ENCODE peak calls at places on chromosomes 5 and 9, in four cellular contexts. T, L, J and Y are unnamed samples.
A peak's percentile ranks its signal among the peaks of the same experiment; 100 is the strongest.

GRCh38 chr9:95316794-95317118 is 753 bp downstream of the FANCC start:
- DNase-seq in T (peak; percentile 86), L (no peak), J (peak; percentile 76), Y (peak; percentile 91)

GRCh38 chr5:166370928-166371690 is 1920.3 kb upstream of the WWC1 start:
- DNase-seq in T (no peak), L (no peak), J (no peak), Y (peak; percentile 3)

GRCh38 chr9:114930063-114930812 is at the start of gene TNFSF8:
- DNase-seq in T (no peak), L (peak; percentile 75), J (peak; percentile 90), Y (no peak)

GRCh38 chr5:178590141-178590923 is at the start of gene COL23A1:
- DNase-seq in T (peak; percentile 55), L (peak; percentile 33), J (no peak), Y (peak; percentile 61)

GRCh38 chr5:175690025-175690424 is 32.2 kb downstream of the HRH2 start:
- DNase-seq in T (no peak), L (no peak), J (no peak), Y (no peak)

GRCh38 chr5:82719368-82719767 is 357.8 kb downstream of the TMEM167A start:
- DNase-seq in T (no peak), L (no peak), J (no peak), Y (peak; percentile 59)

GRCh38 chr9:134570726-134571325 is 70.8 kb upstream of the COL5A1 start:
- DNase-seq in T (no peak), L (no peak), J (no peak), Y (peak; percentile 58)

GRCh38 chr9:89677696-89678393 is 73.0 kb downstream of the GADD45G start:
- DNase-seq in T (no peak), L (no peak), J (no peak), Y (peak; percentile 43)

GRCh38 chr9:22863106-22863505 is 416.5 kb downstream of the DMRTA1 start:
- DNase-seq in T (no peak), L (no peak), J (no peak), Y (no peak)

GRCh38 chr5:34957857-34958690 is 28.7 kb downstream of the DNAJC21 start:
- DNase-seq in T (peak; percentile 49), L (peak; percentile 11), J (peak; percentile 16), Y (peak; percentile 41)

GRCh38 chr5:115472601-115473000 is 72.0 kb downstream of the FEM1C start:
- DNase-seq in T (no peak), L (no peak), J (no peak), Y (no peak)

GRCh38 chr5:96968074-96968473 is 32.2 kb downstream of the LNPEP start:
- DNase-seq in T (no peak), L (no peak), J (no peak), Y (peak; percentile 75)

GRCh38 chr9:20512636-20513035 is 109.7 kb downstream of the MLLT3 start:
- DNase-seq in T (no peak), L (no peak), J (no peak), Y (no peak)

GRCh38 chr5:177271113-177271512 is 32.4 kb downstream of the RAB24 start:
- DNase-seq in T (no peak), L (no peak), J (no peak), Y (no peak)

GRCh38 chr9:112493738-112494137 is 7.1 kb downstream of the KIAA1958 start:
- DNase-seq in T (no peak), L (no peak), J (no peak), Y (no peak)

GRCh38 chr5:149962040-149962439 is 1.5 kb downstream of the SLC26A2 start:
- DNase-seq in T (peak; percentile 41), L (peak; percentile 4), J (peak; percentile 11), Y (peak; percentile 78)

GRCh38 chr9:124725068-124725452 is 46.1 kb downstream of the NR6A1 start:
- DNase-seq in T (no peak), L (no peak), J (no peak), Y (no peak)

GRCh38 chr9:117265253-117265652 is 149.6 kb downstream of the ASTN2 start:
- DNase-seq in T (no peak), L (no peak), J (no peak), Y (no peak)

GRCh38 chr9:135288941-135289534 is 190.5 kb upstream of the PPP1R26 start:
- DNase-seq in T (no peak), L (no peak), J (no peak), Y (no peak)

GRCh38 chr5:23042231-23042630 is 189.1 kb upstream of the CDH12 start:
- DNase-seq in T (no peak), L (no peak), J (no peak), Y (no peak)

GRCh38 chr9:134485653-134486052 is 155.9 kb upstream of the COL5A1 start:
- DNase-seq in T (no peak), L (no peak), J (no peak), Y (no peak)

GRCh38 chr5:149526855-149527590 is 24.2 kb downstream of the CSNK1A1 start:
- DNase-seq in T (no peak), L (no peak), J (no peak), Y (no peak)

GRCh38 chr5:57822651-57823050 is 340.0 kb upstream of the ACTBL2 start:
- DNase-seq in T (no peak), L (no peak), J (no peak), Y (no peak)

GRCh38 chr9:121945849-121946248 is 147.3 kb downstream of the TTLL11 start:
- DNase-seq in T (no peak), L (no peak), J (peak; percentile 42), Y (no peak)

GRCh38 chr9:4852419-4852818 is 59.7 kb downstream of the RCL1 start:
- DNase-seq in T (no peak), L (no peak), J (no peak), Y (no peak)

GRCh38 chr9:35604578-35605335 is at the start of gene TESK1:
- DNase-seq in T (peak; percentile 90), L (peak; percentile 92), J (peak; percentile 91), Y (peak; percentile 79)

GRCh38 chr9:108551030-108551964 is 304.5 kb downstream of the ACTL7B start:
- DNase-seq in T (no peak), L (no peak), J (no peak), Y (peak; percentile 84)